ENCODE peak calls at places on chromosomes 2 and 18, in five cellular contexts. K, D, X, Q and V are unnamed samples.

GRCh38 chr2:16192416-16193216 is 252.3 kb downstream of the MYCN start:
- DNase-seq in K (no peak), D (no peak), X (no peak), Q (no peak), V (no peak)

GRCh38 chr2:127293386-127293757 is 572 bp downstream of the ERCC3 start:
- DNase-seq in K (no peak), D (no peak), X (no peak), Q (no peak), V (no peak)

GRCh38 chr2:159755788-159756187 is 42.2 kb downstream of the CD302 start:
- DNase-seq in K (no peak), D (no peak), X (no peak), Q (no peak), V (no peak)

GRCh38 chr2:204072443-204073324 is 136.1 kb downstream of the ICOS start:
- DNase-seq in K (no peak), D (no peak), X (no peak), Q (peak; percentile 62), V (no peak)

GRCh38 chr2:109674894-109675534 is 60.9 kb downstream of the SOWAHC start:
- DNase-seq in K (no peak), D (no peak), X (no peak), Q (no peak), V (no peak)

GRCh38 chr2:11466307-11467125 is 555 bp upstream of the E2F6 start:
- DNase-seq in K (no peak), D (no peak), X (no peak), Q (no peak), V (no peak)

GRCh38 chr2:53633441-53633840 is 134.2 kb upstream of the CHAC2 start:
- DNase-seq in K (no peak), D (no peak), X (no peak), Q (no peak), V (no peak)

GRCh38 chr18:63099848-63100625 is 219.5 kb downstream of the BCL2 start:
- DNase-seq in K (no peak), D (peak; percentile 65), X (no peak), Q (no peak), V (no peak)

GRCh38 chr18:46333371-46334199 is 229.4 kb downstream of the HAUS1 start:
- DNase-seq in K (no peak), D (peak; percentile 71), X (no peak), Q (peak; percentile 64), V (peak; percentile 42)

GRCh38 chr2:221779614-221780067 is 207.5 kb upstream of the EPHA4 start:
- DNase-seq in K (no peak), D (no peak), X (no peak), Q (no peak), V (no peak)

GRCh38 chr2:216654528-216655052 is 21.4 kb downstream of the IGFBP2 start:
- DNase-seq in K (no peak), D (no peak), X (no peak), Q (no peak), V (no peak)

GRCh38 chr2:46252891-46253659 is 44.1 kb upstream of the EPAS1 start:
- DNase-seq in K (no peak), D (no peak), X (no peak), Q (no peak), V (no peak)

GRCh38 chr2:19041773-19042172 is 316.6 kb downstream of the OSR1 start:
- DNase-seq in K (no peak), D (no peak), X (no peak), Q (no peak), V (no peak)

GRCh38 chr2:96907405-96908041 is 37.6 kb upstream of the SEMA4C start:
- DNase-seq in K (peak; percentile 79), D (no peak), X (peak; percentile 94), Q (no peak), V (no peak)

GRCh38 chr2:215572341-215572848 is 136.5 kb upstream of the FN1 start:
- DNase-seq in K (no peak), D (no peak), X (no peak), Q (no peak), V (no peak)

GRCh38 chr2:228938629-228939028 is 332.5 kb downstream of the PID1 start:
- DNase-seq in K (no peak), D (no peak), X (no peak), Q (no peak), V (no peak)

DNA sequence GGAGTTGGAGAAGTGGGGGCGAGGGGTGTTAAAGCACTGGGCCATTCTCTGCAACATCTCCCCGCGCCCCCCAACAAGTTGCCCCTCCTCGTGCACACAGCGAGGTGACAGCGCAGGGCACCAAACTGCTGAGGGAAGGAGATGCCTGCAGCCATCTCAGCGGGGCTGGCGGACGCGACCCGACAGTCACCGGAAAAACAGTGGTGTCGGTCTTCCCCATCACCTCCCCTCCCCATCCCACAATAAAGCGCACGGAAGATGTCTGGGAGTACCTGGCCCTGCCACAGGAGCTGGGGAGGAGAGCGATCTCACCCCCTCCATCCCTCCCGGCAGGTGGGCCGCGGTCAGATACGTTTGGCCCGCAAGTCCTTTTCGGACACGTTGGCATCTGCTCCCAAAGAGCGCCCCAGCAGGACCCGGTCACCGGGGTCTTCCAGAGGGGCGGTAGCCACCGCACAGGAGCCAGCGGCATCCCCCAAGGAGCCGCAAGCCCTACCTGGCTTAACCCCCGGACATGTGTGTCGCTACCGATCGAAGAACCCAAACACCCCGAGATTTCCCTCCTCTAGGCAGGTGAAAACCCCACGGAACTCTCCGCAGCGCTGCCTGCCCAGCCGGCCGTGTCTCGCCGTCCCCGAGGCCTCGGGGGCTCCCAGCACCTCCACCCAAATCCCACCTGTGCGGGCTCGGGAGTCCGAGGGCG is 798 bp downstream of the ATP8B1 start:
- DNase-seq in K (no peak), D (peak; percentile 71), X (no peak), Q (no peak), V (no peak)
- H3K27ac ChIP-seq in K (peak overlapping the region; percentile 73), D (peak overlapping the region; percentile 73), X (peak overlapping the region; percentile 79), Q (peak overlapping the region; percentile 90), V (no peak overlapping the region)

GRCh38 chr2:101533611-101534601 is 59.0 kb upstream of the RFX8 start:
- DNase-seq in K (no peak), D (no peak), X (no peak), Q (no peak), V (peak; percentile 83)

GRCh38 chr2:101540518-101540917 is 65.6 kb upstream of the RFX8 start:
- DNase-seq in K (no peak), D (no peak), X (no peak), Q (no peak), V (no peak)

GRCh38 chr2:101538076-101538475 is 63.2 kb upstream of the RFX8 start:
- DNase-seq in K (no peak), D (no peak), X (no peak), Q (no peak), V (no peak)
- H3K27ac ChIP-seq in K (no peak overlapping the region), D (no peak overlapping the region), X (no peak overlapping the region), Q (no peak overlapping the region), V (no peak overlapping the region)

GRCh38 chr2:134149904-134150303 is 104.0 kb upstream of the MGAT5 start:
- DNase-seq in K (no peak), D (no peak), X (no peak), Q (no peak), V (no peak)
- H3K27ac ChIP-seq in K (no peak overlapping the region), D (no peak overlapping the region), X (no peak overlapping the region), Q (no peak overlapping the region), V (no peak overlapping the region)

GRCh38 chr2:45009303-45009927 is at the start of gene SIX2:
- DNase-seq in K (peak; percentile 80), D (peak; percentile 92), X (peak; percentile 94), Q (peak; percentile 94), V (no peak)
- H3K27ac ChIP-seq in K (peak within 1 kb of the TSS; percentile 86), D (no peak within 1 kb of the TSS), X (no peak within 1 kb of the TSS), Q (no peak within 1 kb of the TSS), V (no peak within 1 kb of the TSS)

DNA sequence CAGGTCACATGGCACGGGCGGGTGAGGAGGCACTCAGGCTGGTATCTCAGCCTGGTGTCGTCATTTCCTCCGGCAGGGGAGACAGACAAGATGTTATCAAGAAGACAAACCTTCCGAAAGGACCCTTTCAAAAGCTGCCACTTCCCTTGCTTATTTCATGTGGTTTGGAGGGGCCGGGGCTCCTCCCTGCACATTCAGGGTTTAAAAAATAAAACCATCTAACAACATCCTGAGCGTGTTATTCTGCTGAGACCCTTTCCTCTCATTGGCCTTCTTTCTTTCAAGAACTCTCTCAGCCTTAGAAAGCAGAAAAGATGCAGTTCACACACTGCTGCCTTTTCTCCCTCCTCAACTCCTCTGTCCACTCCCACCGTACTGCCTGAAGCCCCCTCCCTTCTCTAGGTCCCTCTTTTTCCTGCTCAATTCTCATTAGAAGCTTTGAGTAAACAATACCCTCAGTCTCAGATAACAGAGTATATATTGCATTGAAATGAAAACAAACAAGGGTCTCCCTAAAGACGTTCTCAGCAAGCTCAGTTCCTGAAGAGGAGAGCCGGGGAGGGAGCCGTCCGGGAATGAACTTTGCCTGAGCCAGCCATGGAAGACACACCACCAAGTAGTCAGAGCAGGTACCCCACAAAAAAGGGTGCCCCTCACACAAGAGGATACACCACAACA is 9.8 kb downstream of the SMAD7 start:
- DNase-seq in K (no peak), D (no peak), X (no peak), Q (peak; percentile 71), V (no peak)
- H3K27ac ChIP-seq in K (peak overlapping the region; percentile 62), D (peak overlapping the region; percentile 72), X (peak overlapping the region; percentile 82), Q (peak overlapping the region; percentile 71), V (peak overlapping the region; percentile 54)

DNA sequence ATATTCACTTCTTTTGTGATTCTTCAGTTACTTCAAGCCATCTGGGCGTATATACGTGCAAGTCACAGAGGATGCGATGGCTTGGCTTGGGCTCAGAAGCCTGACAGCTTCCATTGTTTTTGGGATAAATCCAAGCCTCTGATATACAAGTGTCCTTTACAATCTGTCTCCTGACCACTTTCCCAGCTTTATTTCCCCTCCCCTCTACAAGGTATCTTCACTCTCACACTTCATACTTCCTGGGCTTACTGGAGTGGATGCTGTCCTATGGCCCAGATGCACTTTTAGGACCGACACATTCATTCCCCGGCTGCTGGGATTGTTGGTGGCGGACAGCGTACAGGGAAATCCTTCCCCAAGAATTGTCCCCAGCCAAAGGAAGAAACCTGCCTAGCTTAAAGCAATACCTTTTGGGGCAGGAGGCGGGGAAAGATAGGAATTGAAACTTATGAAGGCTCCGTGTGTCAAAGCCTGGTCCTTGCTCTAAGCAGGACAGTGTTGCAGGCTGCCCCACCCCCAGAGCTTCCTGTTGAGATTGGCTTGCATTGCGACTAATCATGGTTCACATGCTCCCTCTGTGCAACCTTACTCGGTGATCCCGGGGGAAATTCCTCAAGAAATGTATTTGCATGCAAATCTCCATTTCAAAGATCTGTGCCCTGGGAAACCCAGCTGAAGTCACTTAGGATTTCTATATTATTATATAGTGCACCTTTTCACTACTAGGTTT is 802.9 kb upstream of the ID2 start:
- DNase-seq in K (no peak), D (no peak), X (no peak), Q (no peak), V (no peak)
- H3K27ac ChIP-seq in K (no peak overlapping the region), D (no peak overlapping the region), X (no peak overlapping the region), Q (no peak overlapping the region), V (no peak overlapping the region)

GRCh38 chr2:238449241-238449640 is 22.5 kb downstream of the ASB1 start:
- DNase-seq in K (no peak), D (no peak), X (no peak), Q (no peak), V (no peak)
- H3K27ac ChIP-seq in K (peak overlapping the region; percentile 50), D (peak overlapping the region; percentile 2), X (no peak overlapping the region), Q (no peak overlapping the region), V (no peak overlapping the region)